ENCODE peak calls at places on chromosomes 11 and 22, in seven cellular contexts. C, L, P, Q, M, K and J are unnamed samples.

GRCh38 chr11:19800162-19800561 is 87.5 kb downstream of the NAV2 start:
- DNase-seq in C (no peak), L (peak), P (no peak), Q (peak), M (no peak), K (no peak), J (no peak)

GRCh38 chr11:8826145-8826786 is 84.7 kb upstream of the AKIP1 start:
- DNase-seq in C (peak), L (no peak), P (no peak), Q (peak), M (no peak), K (no peak), J (no peak)

GRCh38 chr11:68660066-68660810 is 24.1 kb upstream of the GAL start:
- DNase-seq in C (no peak), L (no peak), P (no peak), Q (no peak), M (no peak), K (no peak), J (no peak)

GRCh38 chr11:94884322-94884721 is 89.0 kb downstream of the CWC15 start:
- DNase-seq in C (no peak), L (no peak), P (no peak), Q (no peak), M (no peak), K (no peak), J (no peak)

GRCh38 chr11:57834852-57835251 is 73.2 kb downstream of the CTNND1 start:
- DNase-seq in C (no peak), L (no peak), P (no peak), Q (no peak), M (no peak), K (no peak), J (no peak)

GRCh38 chr11:124648610-124649009 is 24.9 kb downstream of the SIAE start:
- DNase-seq in C (no peak), L (no peak), P (no peak), Q (no peak), M (no peak), K (no peak), J (no peak)

GRCh38 chr11:118607401-118608267 is at the start of gene PHLDB1:
- DNase-seq in C (peak), L (peak), P (peak), Q (peak), M (peak), K (no peak), J (peak)

GRCh38 chr11:123194308-123195181 is 503 bp downstream of the CLMP start:
- DNase-seq in C (peak), L (peak), P (no peak), Q (no peak), M (peak), K (no peak), J (no peak)

GRCh38 chr22:21762712-21763581 is 27.4 kb upstream of the YPEL1 start:
- DNase-seq in C (no peak), L (no peak), P (no peak), Q (no peak), M (peak), K (peak), J (no peak)

GRCh38 chr11:114040706-114041211 is 18.8 kb upstream of the ZBTB16 start:
- DNase-seq in C (no peak), L (no peak), P (peak), Q (peak), M (peak), K (no peak), J (no peak)

GRCh38 chr11:131666617-131667016 is 296.2 kb downstream of the NTM start:
- DNase-seq in C (no peak), L (no peak), P (no peak), Q (no peak), M (no peak), K (no peak), J (no peak)

GRCh38 chr22:42996646-42997365 is 18.1 kb downstream of the PACSIN2 start:
- DNase-seq in C (no peak), L (no peak), P (no peak), Q (no peak), M (no peak), K (no peak), J (no peak)

GRCh38 chr11:80855975-80856524 is 1415.2 kb upstream of the TENM4 start:
- DNase-seq in C (no peak), L (no peak), P (no peak), Q (peak), M (peak), K (no peak), J (no peak)

GRCh38 chr22:40709752-40710413 is 30.6 kb downstream of the MCHR1 start:
- DNase-seq in C (no peak), L (no peak), P (no peak), Q (no peak), M (no peak), K (no peak), J (no peak)

GRCh38 chr11:106761745-106762144 is 256.5 kb downstream of the GUCY1A2 start:
- DNase-seq in C (no peak), L (no peak), P (no peak), Q (no peak), M (no peak), K (no peak), J (no peak)

GRCh38 chr11:45394294-45395085 is 108.3 kb upstream of the SYT13 start:
- DNase-seq in C (no peak), L (no peak), P (no peak), Q (no peak), M (no peak), K (no peak), J (no peak)

GRCh38 chr11:1761857-1762536 is 1.7 kb downstream of the CTSD start:
- DNase-seq in C (no peak), L (no peak), P (no peak), Q (no peak), M (no peak), K (no peak), J (no peak)

GRCh38 chr11:72840780-72841179 is 26.6 kb downstream of the ATG16L2 start:
- DNase-seq in C (no peak), L (no peak), P (no peak), Q (no peak), M (peak), K (no peak), J (no peak)

GRCh38 chr22:30826670-30827355 is 132.1 kb downstream of the OSBP2 start:
- DNase-seq in C (no peak), L (no peak), P (peak), Q (no peak), M (no peak), K (no peak), J (no peak)

GRCh38 chr11:106087815-106088435 is 10.5 kb downstream of the AASDHPPT start:
- DNase-seq in C (peak), L (peak), P (peak), Q (peak), M (peak), K (no peak), J (no peak)

GRCh38 chr11:112073941-112074811 is at the start of the genes NKAPD1 and PIH1D2:
- DNase-seq in C (peak), L (peak), P (peak), Q (peak), M (peak), K (peak), J (peak)
- TF ChIP-seq CTCF in C (no peak), L (no peak), P (no peak), Q (no peak), M (no peak), K (no peak), J (peak)

DNA sequence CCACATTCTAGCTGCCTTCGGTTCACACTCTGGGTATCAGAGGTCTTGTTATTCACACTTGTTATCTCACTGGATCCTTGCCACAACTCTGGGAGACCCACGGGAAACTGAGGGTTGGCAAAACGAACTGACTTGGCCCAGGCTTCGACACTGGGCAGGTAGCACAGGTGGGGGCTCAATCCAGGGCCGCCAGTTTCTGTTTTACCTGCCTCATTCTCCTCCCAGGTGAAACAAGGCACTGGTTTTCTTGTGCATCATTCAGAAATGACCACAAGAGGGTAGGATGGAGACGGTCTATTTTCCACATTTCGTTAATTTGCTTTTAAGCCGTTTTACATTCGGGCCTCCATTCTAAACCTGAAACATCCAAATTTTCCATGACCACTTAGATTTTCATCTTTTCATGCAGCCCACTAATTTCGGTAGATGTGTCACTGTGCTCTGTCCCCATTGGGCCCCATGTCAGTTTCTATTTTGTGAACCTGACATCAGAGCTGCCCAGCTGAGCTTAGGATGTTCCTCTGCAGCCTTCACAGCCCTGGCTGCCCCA is 108.1 kb downstream of the KIAA1671 start:
- DNase-seq in C (no peak), L (no peak), P (no peak), Q (no peak), M (no peak), K (no peak), J (no peak)
- TF ChIP-seq CTCF in C (peak), L (peak), P (no peak), Q (peak), M (no peak), K (no peak), J (peak)

GRCh38 chr22:37162221-37163095 is 12.7 kb upstream of the IL2RB start:
- DNase-seq in C (no peak), L (no peak), P (no peak), Q (no peak), M (no peak), K (peak), J (no peak)

GRCh38 chr22:37157516-37158289 is 8.0 kb upstream of the IL2RB start:
- DNase-seq in C (no peak), L (no peak), P (no peak), Q (no peak), M (peak), K (no peak), J (no peak)

GRCh38 chr22:37158963-37159290 is 9.2 kb upstream of the IL2RB start:
- DNase-seq in C (no peak), L (no peak), P (no peak), Q (no peak), M (no peak), K (no peak), J (no peak)

GRCh38 chr22:37161442-37161841 is 11.7 kb upstream of the IL2RB start:
- DNase-seq in C (no peak), L (no peak), P (no peak), Q (no peak), M (no peak), K (no peak), J (no peak)

GRCh38 chr22:37160037-37160436 is 10.3 kb upstream of the IL2RB start:
- DNase-seq in C (peak), L (no peak), P (no peak), Q (no peak), M (no peak), K (no peak), J (no peak)
- TF ChIP-seq CTCF in C (no peak), L (no peak), P (no peak), Q (no peak), M (no peak), K (no peak), J (no peak)

DNA sequence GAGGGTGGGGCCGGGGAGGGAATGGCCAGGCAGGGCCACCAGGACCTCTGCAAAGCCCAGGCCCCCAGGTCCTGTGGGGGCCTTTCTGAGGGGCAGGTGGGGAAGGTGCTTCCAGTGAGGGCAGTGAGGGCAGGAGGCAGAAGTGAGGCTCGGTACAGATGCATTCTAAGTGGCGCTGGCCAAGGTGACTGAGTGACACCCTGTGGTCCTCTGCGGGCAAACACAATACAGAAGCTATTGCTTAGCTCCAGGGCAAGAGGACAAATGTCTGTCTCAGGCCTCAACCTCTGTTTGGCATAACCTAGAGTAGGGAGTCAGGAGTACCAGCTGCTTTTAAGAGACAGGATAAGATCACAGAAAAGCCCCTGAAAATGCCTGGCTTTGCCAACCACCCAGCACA is 31.3 kb downstream of the B3GAT1 start:
- DNase-seq in C (no peak), L (no peak), P (no peak), Q (no peak), M (no peak), K (no peak), J (no peak)
- TF ChIP-seq CTCF in C (no peak), L (no peak), P (no peak), Q (no peak), M (no peak), K (no peak), J (no peak)

GRCh38 chr11:116535120-116535519 is 237.7 kb downstream of the BUD13 start:
- DNase-seq in C (no peak), L (no peak), P (peak), Q (no peak), M (no peak), K (no peak), J (no peak)

GRCh38 chr11:116534270-116534975 is 238.4 kb downstream of the BUD13 start:
- DNase-seq in C (no peak), L (no peak), P (peak), Q (no peak), M (no peak), K (no peak), J (no peak)

GRCh38 chr11:116530705-116531104 is 242.1 kb downstream of the BUD13 start:
- DNase-seq in C (no peak), L (no peak), P (no peak), Q (no peak), M (no peak), K (no peak), J (no peak)

GRCh38 chr11:116532066-116532465 is 240.7 kb downstream of the BUD13 start:
- DNase-seq in C (no peak), L (no peak), P (peak), Q (no peak), M (no peak), K (no peak), J (no peak)

GRCh38 chr11:116533186-116533825 is 239.5 kb downstream of the BUD13 start:
- DNase-seq in C (peak), L (no peak), P (peak), Q (no peak), M (no peak), K (no peak), J (no peak)
- TF ChIP-seq CTCF in C (peak), L (no peak), P (no peak), Q (peak), M (no peak), K (peak), J (no peak)

GRCh38 chr11:64851831-64852337 is 7.4 kb upstream of the CDC42BPG start:
- DNase-seq in C (no peak), L (no peak), P (no peak), Q (no peak), M (no peak), K (peak), J (no peak)

GRCh38 chr11:64849600-64850356 is 5.3 kb upstream of the CDC42BPG start:
- DNase-seq in C (no peak), L (no peak), P (no peak), Q (no peak), M (no peak), K (no peak), J (no peak)

GRCh38 chr11:64848779-64849599 is 4.5 kb upstream of the CDC42BPG start:
- DNase-seq in C (peak), L (no peak), P (peak), Q (no peak), M (no peak), K (no peak), J (no peak)

GRCh38 chr11:64852804-64853520 is 8.5 kb upstream of the CDC42BPG start:
- DNase-seq in C (no peak), L (no peak), P (no peak), Q (no peak), M (no peak), K (peak), J (no peak)

GRCh38 chr11:64850979-64851567 is 6.6 kb upstream of the CDC42BPG start:
- DNase-seq in C (no peak), L (no peak), P (peak), Q (no peak), M (no peak), K (peak), J (no peak)
- TF ChIP-seq CTCF in C (no peak), L (no peak), P (no peak), Q (no peak), M (no peak), K (peak), J (no peak)

DNA sequence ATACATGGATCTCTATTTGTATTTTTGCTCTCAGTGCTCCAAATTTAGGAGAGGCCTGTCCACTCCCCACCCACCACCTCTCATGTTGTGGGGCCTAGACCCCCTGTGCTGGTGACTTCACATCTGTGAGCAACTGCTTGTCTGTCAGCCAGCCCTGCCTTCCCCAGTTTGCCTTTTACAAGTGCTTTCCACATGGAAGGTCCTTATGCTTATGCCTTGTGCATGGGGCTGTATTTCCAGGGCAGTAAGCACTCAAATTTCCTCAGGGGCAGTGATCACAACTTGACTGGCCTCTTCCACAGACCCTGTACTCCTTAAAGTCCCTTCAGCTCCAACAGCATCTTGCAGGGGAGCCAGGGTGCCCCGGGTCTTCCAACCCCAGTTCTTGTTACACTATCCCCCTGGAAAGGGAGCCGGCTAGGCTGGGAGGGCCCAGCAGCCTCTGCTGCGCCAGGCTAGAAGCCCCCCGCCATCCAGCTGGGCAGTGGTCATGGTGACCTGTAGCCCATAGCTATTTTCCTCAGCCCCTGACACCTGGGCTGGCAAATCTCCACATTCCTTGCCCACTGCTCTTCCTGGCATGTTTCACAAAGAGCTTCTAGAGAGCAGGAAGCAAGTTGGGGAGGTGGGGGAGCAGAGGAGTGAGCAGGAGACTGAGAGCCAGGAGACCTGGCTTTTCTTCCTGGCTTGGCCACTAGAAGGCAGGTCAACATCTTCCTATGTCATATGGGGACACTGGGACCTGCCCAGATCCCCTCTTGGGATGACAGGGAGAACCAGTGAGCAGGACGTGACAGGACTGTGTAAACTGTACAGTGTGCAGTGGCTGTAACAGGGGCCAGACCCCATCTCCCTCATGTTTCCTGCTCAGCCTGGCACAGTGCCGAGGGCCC is 29.7 kb downstream of the GDPD5 start:
- DNase-seq in C (peak), L (peak), P (no peak), Q (peak), M (no peak), K (no peak), J (no peak)
- TF ChIP-seq CTCF in C (peak), L (no peak), P (no peak), Q (peak), M (no peak), K (no peak), J (peak)

GRCh38 chr22:32329202-32329645 is 28.4 kb upstream of the RFPL3 start:
- DNase-seq in C (no peak), L (no peak), P (peak), Q (no peak), M (no peak), K (no peak), J (no peak)

GRCh38 chr22:32333769-32334639 is 23.7 kb upstream of the RFPL3 start:
- DNase-seq in C (no peak), L (no peak), P (no peak), Q (no peak), M (no peak), K (no peak), J (peak)

GRCh38 chr22:32333141-32333768 is 24.4 kb upstream of the RFPL3 start:
- DNase-seq in C (no peak), L (no peak), P (peak), Q (no peak), M (no peak), K (no peak), J (peak)

GRCh38 chr22:32331918-32332725 is 25.5 kb upstream of the RFPL3 start:
- DNase-seq in C (no peak), L (no peak), P (peak), Q (no peak), M (no peak), K (no peak), J (peak)

GRCh38 chr22:32331236-32331917 is 26.3 kb upstream of the RFPL3 start:
- DNase-seq in C (no peak), L (no peak), P (peak), Q (peak), M (no peak), K (no peak), J (peak)
- TF ChIP-seq CTCF in C (no peak), L (no peak), P (no peak), Q (no peak), M (no peak), K (no peak), J (no peak)

GRCh38 chr22:49104434-49104833 is 723.2 kb downstream of the BRD1 start:
- DNase-seq in C (no peak), L (no peak), P (no peak), Q (no peak), M (no peak), K (no peak), J (no peak)

GRCh38 chr22:49107561-49107960 is 720.1 kb downstream of the BRD1 start:
- DNase-seq in C (no peak), L (no peak), P (no peak), Q (no peak), M (no peak), K (no peak), J (no peak)

GRCh38 chr22:49107961-49108530 is 719.6 kb downstream of the BRD1 start:
- DNase-seq in C (no peak), L (no peak), P (no peak), Q (no peak), M (no peak), K (no peak), J (no peak)

GRCh38 chr22:49108636-49109315 is 718.9 kb downstream of the BRD1 start:
- DNase-seq in C (no peak), L (no peak), P (no peak), Q (no peak), M (no peak), K (no peak), J (no peak)

GRCh38 chr22:49106136-49106930 is 721.3 kb downstream of the BRD1 start:
- DNase-seq in C (peak), L (no peak), P (no peak), Q (no peak), M (no peak), K (no peak), J (no peak)
- TF ChIP-seq CTCF in C (no peak), L (no peak), P (no peak), Q (no peak), M (no peak), K (no peak), J (no peak)

DNA sequence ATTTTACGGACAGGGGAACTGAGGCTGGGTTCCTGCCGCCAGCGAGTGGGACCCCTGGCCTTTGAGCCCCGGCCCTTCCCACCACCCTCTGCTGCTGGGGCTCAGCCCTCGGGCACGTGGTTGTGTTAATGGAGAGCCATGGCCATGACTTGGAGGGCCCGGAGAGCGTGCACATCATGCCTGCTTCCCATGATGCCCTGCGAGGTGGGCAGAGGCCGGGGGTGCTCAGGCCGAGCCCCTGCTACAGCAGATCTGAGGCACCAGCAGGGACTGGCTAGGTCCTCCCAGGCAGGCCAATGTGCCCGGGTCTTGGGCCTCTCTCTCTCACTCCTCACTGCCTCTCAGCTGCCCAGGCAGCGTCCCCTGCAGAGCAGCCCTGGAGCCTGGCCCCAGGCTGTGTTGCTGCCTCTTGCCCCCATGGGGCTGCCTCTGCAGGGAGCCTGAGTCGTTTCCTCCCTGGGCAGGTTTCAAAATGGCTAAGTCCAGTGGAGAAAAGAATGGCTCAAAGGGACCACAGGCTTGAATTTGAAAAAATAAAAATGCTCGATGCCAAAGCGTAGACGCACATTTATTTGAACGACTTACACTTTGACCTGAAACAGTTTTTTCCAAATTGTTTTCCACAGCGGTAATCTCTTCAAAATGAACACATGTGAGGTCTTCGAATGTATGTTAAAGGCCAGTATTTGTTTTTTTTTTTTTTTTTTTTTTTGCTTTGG is 72.6 kb upstream of the CLDN5 start:
- DNase-seq in C (no peak), L (no peak), P (no peak), Q (no peak), M (no peak), K (no peak), J (no peak)
- TF ChIP-seq CTCF in C (no peak), L (no peak), P (no peak), Q (no peak), M (no peak), K (no peak), J (no peak)